ENCODE peak calls at places on chromosomes 12 and 14, in eight cellular contexts. B, U, C, Q, P, K, O and N are unnamed samples.

GRCh38 chr14:59582161-59582560 is 5.5 kb upstream of the CCDC175 start:
- DNase-seq in B (no peak), U (no peak), C (no peak), Q (no peak), P (no peak), K (peak; percentile 29), O (no peak), N (no peak)

GRCh38 chr14:61080591-61081010 is 99.6 kb downstream of the SLC38A6 start:
- DNase-seq in B (no peak), U (no peak), C (no peak), Q (peak; percentile 20), P (no peak), K (peak; percentile 30), O (no peak), N (no peak)

GRCh38 chr12:83818888-83819287 is 1093.7 kb downstream of the SLC6A15 start:
- DNase-seq in B (no peak), U (no peak), C (no peak), Q (no peak), P (no peak), K (no peak), O (no peak), N (no peak)

GRCh38 chr12:51672334-51672733 is 81.3 kb downstream of the SCN8A start:
- DNase-seq in B (no peak), U (no peak), C (no peak), Q (no peak), P (no peak), K (no peak), O (no peak), N (no peak)

GRCh38 chr12:64733857-64734256 is 25.3 kb downstream of the GNS start:
- DNase-seq in B (no peak), U (no peak), C (no peak), Q (no peak), P (no peak), K (no peak), O (peak; percentile 44), N (peak; percentile 66)

GRCh38 chr12:4439736-4440135 is 5.9 kb downstream of the FGF6 start:
- DNase-seq in B (no peak), U (no peak), C (no peak), Q (no peak), P (no peak), K (no peak), O (no peak), N (no peak)

GRCh38 chr14:36874396-36875138 is 212.9 kb downstream of the PAX9 start:
- DNase-seq in B (no peak), U (no peak), C (no peak), Q (no peak), P (no peak), K (no peak), O (no peak), N (no peak)

GRCh38 chr14:63178912-63179311 is 25.3 kb upstream of the RHOJ start:
- DNase-seq in B (no peak), U (no peak), C (no peak), Q (no peak), P (no peak), K (no peak), O (no peak), N (no peak)

GRCh38 chr12:47881826-47882427 is 22.9 kb downstream of the VDR start:
- DNase-seq in B (no peak), U (no peak), C (peak; percentile 70), Q (no peak), P (peak; percentile 45), K (peak; percentile 94), O (peak; percentile 19), N (no peak)

GRCh38 chr12:47736877-47737676 is 11.8 kb upstream of the ENDOU start:
- DNase-seq in B (peak; percentile 88), U (no peak), C (peak; percentile 79), Q (no peak), P (peak; percentile 87), K (peak; percentile 97), O (peak; percentile 92), N (peak; percentile 91)

GRCh38 chr12:50533971-50534370 is 29.2 kb downstream of the DIP2B start:
- DNase-seq in B (no peak), U (no peak), C (no peak), Q (no peak), P (no peak), K (peak; percentile 37), O (no peak), N (no peak)

GRCh38 chr12:15163577-15163976 is 57.6 kb downstream of the RERG start:
- DNase-seq in B (no peak), U (no peak), C (no peak), Q (no peak), P (no peak), K (no peak), O (no peak), N (no peak)

GRCh38 chr12:111428081-111428727 is 22.5 kb downstream of the SH2B3 start:
- DNase-seq in B (no peak), U (no peak), C (no peak), Q (no peak), P (no peak), K (peak; percentile 34), O (no peak), N (no peak)

GRCh38 chr12:129258781-129259318 is 405.6 kb downstream of the GLT1D1 start:
- DNase-seq in B (no peak), U (no peak), C (no peak), Q (no peak), P (no peak), K (no peak), O (no peak), N (no peak)

GRCh38 chr14:90900712-90901111 is 84.5 kb upstream of the TTC7B start:
- DNase-seq in B (no peak), U (no peak), C (no peak), Q (no peak), P (no peak), K (no peak), O (no peak), N (no peak)

GRCh38 chr12:52086366-52086765 is 6.9 kb downstream of the SMIM41 start:
- DNase-seq in B (no peak), U (no peak), C (no peak), Q (no peak), P (no peak), K (no peak), O (no peak), N (no peak)

GRCh38 chr12:64612843-64613242 is 2.5 kb downstream of the RASSF3 start:
- DNase-seq in B (no peak), U (no peak), C (no peak), Q (no peak), P (no peak), K (no peak), O (no peak), N (no peak)

GRCh38 chr14:79584679-79585078 is 626.6 kb downstream of the DIO2 start:
- DNase-seq in B (no peak), U (no peak), C (no peak), Q (no peak), P (no peak), K (no peak), O (no peak), N (no peak)

GRCh38 chr12:132582058-132582420 is 28.3 kb downstream of the LRCOL1 start:
- DNase-seq in B (no peak), U (no peak), C (no peak), Q (no peak), P (no peak), K (no peak), O (no peak), N (no peak)

GRCh38 chr14:100049220-100049619 is 16.0 kb upstream of the EVL start:
- DNase-seq in B (no peak), U (no peak), C (no peak), Q (no peak), P (no peak), K (peak; percentile 80), O (no peak), N (no peak)

GRCh38 chr14:104956290-104956890 is 21.8 kb downstream of the AHNAK2 start:
- DNase-seq in B (no peak), U (no peak), C (no peak), Q (no peak), P (no peak), K (peak; percentile 22), O (peak; percentile 24), N (peak; percentile 8)

DNA sequence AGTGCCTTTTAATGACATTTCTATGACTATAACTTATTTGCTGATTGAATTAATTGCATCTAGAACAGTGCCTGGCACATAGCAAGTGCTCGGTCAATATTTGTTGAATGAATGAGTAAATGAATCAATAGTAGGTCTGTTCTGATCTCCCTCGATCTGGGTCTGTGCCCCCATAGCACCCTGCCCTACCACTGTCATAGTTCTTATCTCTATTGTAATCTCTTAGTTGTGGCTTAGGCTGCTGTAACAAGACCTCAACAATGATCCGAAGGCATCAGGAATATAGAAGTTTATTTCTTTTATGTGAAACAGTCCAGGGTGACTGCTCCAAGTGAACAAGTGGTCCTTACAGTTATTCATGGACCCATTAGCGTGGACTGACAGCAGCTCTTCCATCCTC is 44.0 kb upstream of the RPH3A start:
- DNase-seq in B (no peak), U (no peak), C (no peak), Q (no peak), P (no peak), K (no peak), O (no peak), N (no peak)
- H3K27me3 ChIP-seq in B (peaks cover 42% of the 10 kb centered on the region), U (no peaks in the 10 kb centered on the region), C (no peaks in the 10 kb centered on the region), Q (no peaks in the 10 kb centered on the region), P (no peaks in the 10 kb centered on the region), K (no peaks in the 10 kb centered on the region), O (no peaks in the 10 kb centered on the region), N (peaks cover 85% of the 10 kb centered on the region)

GRCh38 chr12:54463034-54463433 is 10.4 kb downstream of the GTSF1 start:
- DNase-seq in B (no peak), U (peak; percentile 72), C (peak; percentile 69), Q (no peak), P (no peak), K (peak; percentile 76), O (no peak), N (peak; percentile 29)
- H3K27me3 ChIP-seq in B (peaks cover 20% of the 10 kb centered on the region), U (no peaks in the 10 kb centered on the region), C (no peaks in the 10 kb centered on the region), Q (no peaks in the 10 kb centered on the region), P (no peaks in the 10 kb centered on the region), K (peaks cover 23% of the 10 kb centered on the region), O (no peaks in the 10 kb centered on the region), N (peaks cover 30% of the 10 kb centered on the region)

GRCh38 chr14:76331328-76332011 is 44.5 kb upstream of the ESRRB start:
- DNase-seq in B (no peak), U (no peak), C (no peak), Q (no peak), P (no peak), K (no peak), O (no peak), N (no peak)

GRCh38 chr14:76329150-76329881 is 46.6 kb upstream of the ESRRB start:
- DNase-seq in B (no peak), U (no peak), C (no peak), Q (no peak), P (no peak), K (no peak), O (no peak), N (no peak)

GRCh38 chr14:76330411-76331327 is 45.3 kb upstream of the ESRRB start:
- DNase-seq in B (no peak), U (no peak), C (no peak), Q (no peak), P (no peak), K (no peak), O (no peak), N (no peak)

GRCh38 chr14:76328457-76329137 is 47.3 kb upstream of the ESRRB start:
- DNase-seq in B (no peak), U (no peak), C (no peak), Q (no peak), P (no peak), K (no peak), O (no peak), N (no peak)

GRCh38 chr14:76329951-76330350 is 46.0 kb upstream of the ESRRB start:
- DNase-seq in B (no peak), U (no peak), C (no peak), Q (no peak), P (no peak), K (no peak), O (no peak), N (no peak)
- H3K27me3 ChIP-seq in B (peaks cover 53% of the 10 kb centered on the region), U (no peaks in the 10 kb centered on the region), C (no peaks in the 10 kb centered on the region), Q (no peaks in the 10 kb centered on the region), P (peaks cover 4% of the 10 kb centered on the region), K (peaks cover 26% of the 10 kb centered on the region), O (no peaks in the 10 kb centered on the region), N (peaks cover 21% of the 10 kb centered on the region)

GRCh38 chr12:53972722-53973092 is 219 bp upstream of the HOXC11 start:
- DNase-seq in B (no peak), U (no peak), C (no peak), Q (no peak), P (no peak), K (no peak), O (no peak), N (no peak)
- H3K27me3 ChIP-seq in B (peaks cover 100% of the 10 kb centered on the region), U (peaks cover 92% of the 10 kb centered on the region), C (no peaks in the 10 kb centered on the region), Q (peaks cover 11% of the 10 kb centered on the region), P (peaks cover 41% of the 10 kb centered on the region), K (peaks cover 30% of the 10 kb centered on the region), O (peaks cover 22% of the 10 kb centered on the region), N (peaks cover 100% of the 10 kb centered on the region)